ENCODE peak calls at places on chromosomes 7 and 10, in five cellular contexts. G, D, K, U and H are unnamed samples.

GRCh38 chr10:114821915-114822770 is 563 bp downstream of the FHIP2A start:
- DNase-seq in U (no peak), K (peak), D (peak), G (peak), H (peak)

GRCh38 chr10:24381235-24382010 is 172.5 kb downstream of the KIAA1217 start:
- DNase-seq in G (no peak), U (no peak), D (no peak), K (peak), H (no peak)

GRCh38 chr10:98848361-98848760 is 387.3 kb downstream of the HPSE2 start:
- DNase-seq in G (no peak), K (no peak), D (no peak), U (no peak), H (no peak)

GRCh38 chr7:40527723-40528122 is 392.9 kb downstream of the SUGCT start:
- DNase-seq in U (no peak), D (no peak), G (no peak), K (no peak), H (no peak)

GRCh38 chr7:91168766-91169518 is 95.3 kb upstream of the FZD1 start:
- DNase-seq in U (no peak), K (no peak), G (peak), D (no peak), H (no peak)

GRCh38 chr7:123747620-123748141 is 1.1 kb downstream of the WASL start:
- DNase-seq in D (peak), G (peak), K (peak), U (peak), H (peak)

GRCh38 chr10:69620625-69621024 is 9.4 kb upstream of the FAM241B start:
- DNase-seq in G (no peak), K (no peak), D (no peak), U (no peak), H (no peak)

GRCh38 chr7:191105-192034 is 1.0 kb upstream of the FAM20C start:
- DNase-seq in U (no peak), K (peak), G (peak), D (no peak), H (no peak)

DNA sequence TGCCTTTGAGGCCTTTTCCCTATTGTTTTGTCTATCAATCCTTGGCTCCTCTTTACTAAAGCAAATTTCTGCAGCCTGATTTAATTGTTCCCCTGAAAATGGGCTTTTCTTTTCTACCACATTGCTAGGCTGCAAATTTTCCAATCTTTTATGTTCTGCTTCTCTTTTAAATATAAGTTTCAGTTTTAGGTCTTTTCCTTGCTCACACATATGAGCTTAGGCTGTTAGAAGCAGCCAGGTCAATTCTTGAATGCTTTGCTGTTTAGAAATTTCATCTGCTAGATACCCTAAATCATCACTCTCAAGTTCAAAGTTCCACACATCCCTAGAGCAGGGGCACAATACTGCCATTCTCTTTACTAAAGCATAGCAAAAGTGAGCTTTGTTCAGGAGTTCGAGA is 159.6 kb downstream of the ARL4A start:
- DNase-seq in K (no peak), G (no peak), D (no peak), U (no peak), H (no peak)
- H3K9ac ChIP-seq in K (no peak), G (no peak), D (no peak), U (no peak), H (no peak)

GRCh38 chr10:61905446-61905725 is 3.9 kb downstream of the ARID5B start:
- DNase-seq in K (no peak), D (no peak), U (no peak), G (no peak), H (no peak)
- H3K9ac ChIP-seq in K (peak), D (no peak), U (no peak), G (no peak), H (no peak)

DNA sequence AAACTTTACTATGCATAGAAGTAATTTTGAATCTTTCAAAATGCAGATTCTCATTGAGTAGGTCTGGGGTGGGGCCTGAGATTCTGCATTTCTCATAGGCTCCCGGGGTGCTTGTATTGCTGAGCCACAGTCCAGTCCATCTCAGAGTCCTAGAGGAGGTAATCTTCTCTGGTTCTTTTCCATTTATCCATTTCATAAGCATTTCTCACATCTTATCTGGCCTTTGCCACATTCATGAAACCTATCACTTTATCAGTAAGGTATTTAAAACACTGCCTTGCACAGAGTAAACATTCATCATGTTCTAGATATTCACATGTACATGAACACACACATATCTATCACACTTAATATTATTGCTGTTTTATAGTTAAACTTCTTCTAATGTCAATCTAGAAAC is 11.9 kb downstream of the GNAI1 start:
- DNase-seq in U (no peak), G (no peak), D (no peak), K (no peak), H (no peak)
- H3K9ac ChIP-seq in U (no peak), G (no peak), D (no peak), K (no peak), H (no peak)

DNA sequence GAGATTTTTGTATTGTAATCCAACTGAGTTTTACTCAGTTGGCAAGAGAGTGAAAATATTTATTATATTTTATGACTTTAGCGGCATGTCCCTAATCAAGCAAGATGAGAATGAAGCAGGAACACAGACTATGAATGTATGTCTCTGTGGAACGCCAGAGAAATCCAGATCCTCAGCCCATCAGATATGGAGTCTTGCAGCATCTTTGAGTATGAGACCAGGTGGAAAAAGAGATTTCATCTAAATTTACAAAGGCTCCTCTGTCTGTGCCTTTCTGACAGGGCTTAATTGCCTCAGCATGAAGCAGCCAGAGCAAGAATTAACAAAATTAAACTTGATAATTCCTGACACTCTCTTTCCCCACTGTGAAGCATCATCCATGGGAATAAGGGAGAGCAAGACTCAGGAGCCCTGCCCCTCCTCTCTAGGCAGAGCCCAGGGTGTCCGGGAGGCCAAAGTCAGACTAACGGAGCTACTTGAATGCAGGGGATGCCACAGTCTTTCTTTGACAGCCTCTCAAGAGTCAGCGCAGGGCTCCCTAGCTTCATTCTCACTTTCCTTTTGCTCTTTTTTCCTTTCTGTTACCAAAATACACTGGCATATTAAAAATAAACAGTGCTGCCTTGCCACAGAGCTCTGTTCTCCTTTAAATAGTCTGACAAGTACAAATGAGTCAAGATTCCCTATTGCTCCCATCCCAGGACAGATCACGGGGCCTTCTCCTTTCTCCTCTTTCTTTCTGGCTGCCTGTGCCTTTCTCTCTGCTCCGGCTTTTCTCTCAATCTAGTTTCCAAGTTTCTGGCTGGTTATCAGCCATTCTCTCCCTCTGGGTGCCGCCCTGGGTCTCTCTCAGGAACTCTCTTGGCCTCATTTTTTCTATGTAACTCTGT is 132.2 kb upstream of the INHBA start:
- DNase-seq in U (no peak), D (no peak), K (no peak), G (no peak), H (no peak)
- H3K9ac ChIP-seq in U (no peak), D (no peak), K (no peak), G (no peak), H (no peak)